ENCODE peak calls at places on chromosomes 16 and 17, in ten cellular contexts. Y, U, J, L, D, H, Q, F, O and R are unnamed samples.

GRCh38 chr17:5942687-5943086 is 127.5 kb upstream of the WSCD1 start:
- DNase-seq in Y (no peak), U (no peak), J (no peak), L (no peak), D (no peak), H (no peak), Q (no peak), F (no peak), O (no peak), R (no peak)

GRCh38 chr16:70700101-70701020 is 14.5 kb upstream of the MTSS2 start:
- DNase-seq in Y (peak; percentile 93), U (no peak), J (peak; percentile 73), L (no peak), D (no peak), H (no peak), Q (no peak), F (no peak), O (peak; percentile 55), R (no peak)

GRCh38 chr17:3762922-3763776 is 37.8 kb downstream of the ITGAE start:
- DNase-seq in Y (no peak), U (no peak), J (no peak), L (peak; percentile 85), D (peak; percentile 60), H (peak; percentile 22), Q (no peak), F (no peak), O (no peak), R (peak; percentile 83)

GRCh38 chr16:23258919-23259237 is 43.2 kb upstream of the SCNN1B start:
- DNase-seq in Y (no peak), U (no peak), J (no peak), L (no peak), D (no peak), H (no peak), Q (no peak), F (no peak), O (no peak), R (no peak)

GRCh38 chr16:53714080-53715050 is 10.4 kb downstream of the FTO start:
- DNase-seq in Y (no peak), U (no peak), J (no peak), L (no peak), D (no peak), H (no peak), Q (peak; percentile 28), F (no peak), O (no peak), R (no peak)

GRCh38 chr16:48659940-48660339 is 50.0 kb upstream of the N4BP1 start:
- DNase-seq in Y (no peak), U (no peak), J (no peak), L (no peak), D (no peak), H (no peak), Q (no peak), F (no peak), O (no peak), R (no peak)

GRCh38 chr17:71033336-71033735 is 864.0 kb downstream of the KCNJ2 start:
- DNase-seq in Y (no peak), U (no peak), J (no peak), L (no peak), D (no peak), H (no peak), Q (peak; percentile 79), F (no peak), O (no peak), R (no peak)

GRCh38 chr17:55842405-55843158 is 91.7 kb downstream of the PCTP start:
- DNase-seq in Y (no peak), U (no peak), J (no peak), L (no peak), D (no peak), H (no peak), Q (no peak), F (no peak), O (no peak), R (no peak)

GRCh38 chr17:2421315-2422147 is 20.7 kb upstream of the MNT start:
- DNase-seq in Y (no peak), U (no peak), J (no peak), L (no peak), D (no peak), H (no peak), Q (peak; percentile 35), F (no peak), O (no peak), R (no peak)

GRCh38 chr16:23905027-23905426 is 69.2 kb downstream of the PRKCB start:
- DNase-seq in Y (peak; percentile 87), U (peak; percentile 69), J (no peak), L (no peak), D (no peak), H (peak; percentile 79), Q (peak; percentile 83), F (no peak), O (peak; percentile 32), R (no peak)

GRCh38 chr16:15879255-15879804 is 9.1 kb downstream of the CEP20 start:
- DNase-seq in Y (no peak), U (peak; percentile 97), J (no peak), L (no peak), D (no peak), H (no peak), Q (no peak), F (no peak), O (no peak), R (no peak)

GRCh38 chr17:44918006-44918405 is 2.7 kb upstream of the GFAP start:
- DNase-seq in Y (no peak), U (no peak), J (no peak), L (no peak), D (no peak), H (peak; percentile 15), Q (no peak), F (no peak), O (no peak), R (no peak)

GRCh38 chr17:45934044-45934979 is 40.0 kb downstream of the MAPT start:
- DNase-seq in Y (no peak), U (no peak), J (no peak), L (no peak), D (no peak), H (no peak), Q (no peak), F (no peak), O (no peak), R (no peak)

GRCh38 chr17:29622337-29623282 is at the start of gene CORO6:
- DNase-seq in Y (peak; percentile 88), U (peak; percentile 31), J (peak; percentile 47), L (peak; percentile 82), D (peak; percentile 75), H (peak; percentile 80), Q (peak; percentile 92), F (peak; percentile 54), O (no peak), R (peak; percentile 88)

GRCh38 chr17:67245694-67246397 is 850 bp upstream of the HELZ start:
- DNase-seq in Y (peak; percentile 78), U (no peak), J (peak; percentile 45), L (peak; percentile 53), D (peak; percentile 60), H (peak; percentile 75), Q (peak; percentile 94), F (peak; percentile 68), O (no peak), R (peak; percentile 57)

GRCh38 chr17:68238894-68239293 is 8.9 kb upstream of the AMZ2 start:
- DNase-seq in Y (no peak), U (no peak), J (no peak), L (peak; percentile 38), D (peak; percentile 67), H (no peak), Q (no peak), F (no peak), O (no peak), R (no peak)

GRCh38 chr17:7774037-7774659 is 56.6 kb downstream of the DNAH2 start:
- DNase-seq in Y (no peak), U (peak; percentile 66), J (no peak), L (no peak), D (no peak), H (peak; percentile 35), Q (no peak), F (peak; percentile 53), O (no peak), R (no peak)

GRCh38 chr17:77068915-77069314 is 71.9 kb upstream of the SEC14L1 start:
- DNase-seq in Y (no peak), U (no peak), J (no peak), L (no peak), D (no peak), H (no peak), Q (no peak), F (peak; percentile 35), O (no peak), R (no peak)

GRCh38 chr16:54136276-54136625 is 150.3 kb downstream of the IRX3 start:
- DNase-seq in Y (no peak), U (peak; percentile 66), J (no peak), L (no peak), D (no peak), H (no peak), Q (no peak), F (no peak), O (no peak), R (no peak)

GRCh38 chr16:49274936-49275730 is 6.5 kb downstream of the CBLN1 start:
- DNase-seq in Y (no peak), U (no peak), J (no peak), L (no peak), D (no peak), H (peak; percentile 51), Q (peak; percentile 77), F (no peak), O (no peak), R (no peak)

GRCh38 chr16:11621920-11622651 is 35.4 kb upstream of the LITAF start:
- DNase-seq in Y (no peak), U (no peak), J (no peak), L (no peak), D (peak; percentile 43), H (no peak), Q (no peak), F (no peak), O (no peak), R (peak; percentile 54)

GRCh38 chr17:79459846-79460245 is 151.0 kb downstream of the RBFOX3 start:
- DNase-seq in Y (no peak), U (no peak), J (no peak), L (no peak), D (no peak), H (no peak), Q (no peak), F (no peak), O (no peak), R (no peak)

GRCh38 chr17:10754109-10754508 is 24.3 kb upstream of the TMEM220 start:
- DNase-seq in Y (no peak), U (peak; percentile 33), J (no peak), L (peak; percentile 44), D (peak; percentile 42), H (no peak), Q (peak; percentile 76), F (peak; percentile 30), O (no peak), R (peak; percentile 46)

GRCh38 chr17:74512624-74513084 is 18.6 kb downstream of the CD300LB start:
- DNase-seq in Y (no peak), U (no peak), J (no peak), L (peak; percentile 9), D (peak; percentile 61), H (no peak), Q (no peak), F (no peak), O (no peak), R (no peak)

GRCh38 chr16:88437367-88437964 is 15.6 kb upstream of the ZFPM1 start:
- DNase-seq in Y (peak; percentile 87), U (no peak), J (peak; percentile 26), L (peak; percentile 91), D (peak; percentile 64), H (no peak), Q (peak; percentile 87), F (peak; percentile 87), O (peak; percentile 26), R (peak; percentile 86)

GRCh38 chr17:82384730-82385429 is 13.3 kb downstream of the UTS2R start:
- DNase-seq in Y (peak; percentile 89), U (peak; percentile 18), J (no peak), L (no peak), D (no peak), H (peak; percentile 90), Q (no peak), F (peak; percentile 61), O (no peak), R (no peak)

GRCh38 chr16:85123891-85124635 is 11.8 kb upstream of the CIBAR2 start:
- DNase-seq in Y (peak; percentile 95), U (peak; percentile 85), J (peak; percentile 80), L (no peak), D (no peak), H (peak; percentile 79), Q (peak; percentile 40), F (no peak), O (peak; percentile 35), R (no peak)

GRCh38 chr17:72702998-72703397 is 389.5 kb downstream of the SLC39A11 start:
- DNase-seq in Y (no peak), U (no peak), J (no peak), L (no peak), D (no peak), H (no peak), Q (no peak), F (no peak), O (no peak), R (no peak)